ENCODE peak calls at places on chromosomes 1 and 21, in four cellular contexts. W, E, V and L are unnamed samples.

GRCh38 chr1:28926629-28927441 is 12.5 kb downstream of the EPB41 start:
- DNase-seq in W (no peak), E (peak; percentile 64), V (peak; percentile 26), L (no peak)

GRCh38 chr1:228804640-228805413 is 69.5 kb downstream of the RHOU start:
- DNase-seq in W (no peak), E (no peak), V (peak; percentile 44), L (no peak)

GRCh38 chr1:203528098-203528497 is 34.1 kb downstream of the OPTC start:
- DNase-seq in W (no peak), E (no peak), V (no peak), L (no peak)

GRCh38 chr1:168287237-168287664 is 6.6 kb downstream of the TBX19 start:
- DNase-seq in W (no peak), E (peak; percentile 35), V (no peak), L (no peak)

GRCh38 chr1:43507296-43508295 is 23.1 kb upstream of the PTPRF start:
- DNase-seq in W (no peak), E (no peak), V (peak; percentile 32), L (no peak)

GRCh38 chr1:99659755-99660210 is 13.9 kb downstream of the PALMD start:
- DNase-seq in W (peak; percentile 3), E (no peak), V (no peak), L (no peak)

GRCh38 chr1:24743404-24744211 is 1.6 kb upstream of the CLIC4 start:
- DNase-seq in W (no peak), E (no peak), V (no peak), L (peak; percentile 57)

GRCh38 chr1:85607913-85608250 is 27.3 kb downstream of the CCN1 start:
- DNase-seq in W (no peak), E (no peak), V (peak; percentile 38), L (no peak)

GRCh38 chr1:110048923-110049601 is 14.6 kb downstream of the STRIP1 start:
- DNase-seq in W (no peak), E (no peak), V (no peak), L (no peak)

GRCh38 chr21:42777757-42778344 is 101.5 kb downstream of the WDR4 start:
- DNase-seq in W (no peak), E (no peak), V (no peak), L (no peak)

GRCh38 chr1:209095627-209096595 is 487.6 kb upstream of the CAMK1G start:
- DNase-seq in W (peak; percentile 36), E (no peak), V (no peak), L (no peak)

GRCh38 chr1:147091801-147092200 is 80.5 kb downstream of the PRKAB2 start:
- DNase-seq in W (no peak), E (no peak), V (no peak), L (no peak)

GRCh38 chr1:40901886-40902633 is 39.9 kb upstream of the CITED4 start:
- DNase-seq in W (peak; percentile 38), E (no peak), V (no peak), L (no peak)

GRCh38 chr1:97849350-97850339 is 71.2 kb downstream of the DPYD start:
- DNase-seq in W (peak; percentile 31), E (no peak), V (no peak), L (no peak)

GRCh38 chr1:53070621-53071020 is 8.6 kb downstream of the PODN start:
- DNase-seq in W (no peak), E (no peak), V (peak; percentile 40), L (peak; percentile 3)

GRCh38 chr1:72140222-72140621 is 142.1 kb downstream of the NEGR1 start:
- DNase-seq in W (no peak), E (no peak), V (no peak), L (no peak)

GRCh38 chr1:167409183-167409582 is 109.1 kb downstream of the CD247 start:
- DNase-seq in W (no peak), E (no peak), V (no peak), L (no peak)

GRCh38 chr1:58839147-58839795 is 55.4 kb upstream of the JUN start:
- DNase-seq in W (no peak), E (no peak), V (no peak), L (no peak)

GRCh38 chr1:59657873-59658465 is 156.8 kb upstream of the HOOK1 start:
- DNase-seq in W (no peak), E (no peak), V (no peak), L (no peak)

GRCh38 chr1:67771152-67771551 is 62.1 kb downstream of the GNG12 start:
- DNase-seq in W (no peak), E (peak; percentile 65), V (no peak), L (no peak)

GRCh38 chr1:210384625-210385024 is 55.9 kb downstream of the HHAT start:
- DNase-seq in W (no peak), E (no peak), V (no peak), L (no peak)

GRCh38 chr1:119225831-119226230 is 85.4 kb upstream of the WARS2 start:
- DNase-seq in W (no peak), E (no peak), V (no peak), L (peak; percentile 39)
- TF ChIP-seq CTCF in W (no peak), E (peak; percentile 20), V (peak; percentile 46), L (peak; percentile 50)

GRCh38 chr1:180230791-180231505 is 884 bp downstream of the LHX4 start:
- DNase-seq in W (peak; percentile 56), E (no peak), V (peak; percentile 78), L (peak; percentile 74)
- TF ChIP-seq JUN in W (no peak), E (no peak), V (no peak), L (no peak)

GRCh38 chr1:36350659-36351171 is 27.3 kb upstream of the EVA1B start:
- DNase-seq in W (peak; percentile 60), E (no peak), V (no peak), L (no peak)

GRCh38 chr1:36352910-36353878 is 29.7 kb upstream of the EVA1B start:
- DNase-seq in W (no peak), E (no peak), V (no peak), L (no peak)

GRCh38 chr1:36354486-36354885 is 31.0 kb upstream of the EVA1B start:
- DNase-seq in W (no peak), E (no peak), V (no peak), L (no peak)

GRCh38 chr1:36351222-36351977 is 28.0 kb upstream of the EVA1B start:
- DNase-seq in W (peak; percentile 61), E (no peak), V (no peak), L (no peak)

DNA sequence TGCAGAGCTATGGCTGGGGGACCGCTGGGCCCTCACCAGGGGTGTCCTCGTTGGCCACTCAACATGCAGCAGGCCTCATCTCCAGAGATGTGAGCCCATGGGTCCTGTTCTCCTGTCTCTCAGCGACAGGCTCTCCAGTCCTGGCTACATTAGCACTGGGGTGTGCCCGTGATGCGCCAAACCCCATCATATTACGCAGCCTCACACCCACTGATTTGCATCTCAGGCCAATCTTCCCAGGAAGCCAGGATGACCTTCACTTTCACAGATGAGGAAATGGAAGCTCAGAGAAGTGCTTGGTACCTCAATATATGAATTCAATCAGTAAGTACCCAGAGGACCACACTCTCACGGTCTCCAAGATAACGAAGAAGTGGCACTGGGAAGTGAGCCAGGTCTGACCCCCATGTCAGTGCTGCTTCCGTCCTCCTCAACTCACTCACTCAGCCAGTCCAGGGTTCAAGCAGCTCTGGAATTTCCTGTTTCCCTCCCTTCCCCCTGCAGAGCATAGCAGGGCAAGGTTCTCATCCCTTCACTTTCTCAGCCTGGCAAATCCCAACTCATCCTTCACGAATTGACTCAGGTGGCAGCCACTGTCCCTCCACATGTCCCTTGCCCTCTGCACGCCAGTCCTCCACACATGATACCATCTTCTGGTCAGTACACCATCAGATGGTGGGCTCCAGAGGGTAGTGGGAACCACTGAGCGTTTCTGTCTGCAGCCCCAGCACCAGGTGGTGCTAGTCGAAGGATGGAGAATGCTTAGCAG is 28.9 kb upstream of the EVA1B start:
- DNase-seq in W (no peak), E (no peak), V (no peak), L (no peak)
- TF ChIP-seq CTCF in W (no peak), E (no peak), V (peak; percentile 8), L (no peak)

GRCh38 chr1:18230840-18231239 is 123.2 kb downstream of the IGSF21 start:
- DNase-seq in W (no peak), E (no peak), V (no peak), L (no peak)
- TF ChIP-seq JUN in W (no peak), E (no peak), V (no peak), L (no peak)